ENCODE peak calls at places on chromosomes 7 and 10, in nine cellular contexts. U is AG04449; H is CD8-positive, alpha-beta T cell; F is T-cell; X is foreskin fibroblast; G is colonic mucosa; S is activated CD4-positive, alpha-beta T cell treated with anti-CD3 and anti-CD28 coated beads for 48 hours; J is HFFc6; L is NCI-H82. E is an unnamed sample.

GRCh38 chr10:8213735-8214134 is 159.2 kb downstream of the GATA3 start:
- DNase-seq in X (no peak), F (no peak), U (no peak), H (no peak), S (no peak), L (no peak), G (no peak), J (no peak), E (no peak)

GRCh38 chr7:36283711-36284130 is 105.9 kb upstream of the ANLN start:
- DNase-seq in L (no peak), J (no peak), U (no peak), S (no peak), F (no peak), G (no peak), H (no peak), X (peak; percentile 34), E (no peak)

GRCh38 chr7:116802144-116802747 is 60.1 kb upstream of the CAPZA2 start:
- DNase-seq in H (no peak), X (no peak), U (no peak), L (no peak), G (no peak), J (peak; percentile 69), F (no peak), S (no peak), E (no peak)

GRCh38 chr10:70917635-70918034 is 29.3 kb upstream of the PCBD1 start:
- DNase-seq in F (no peak), J (no peak), L (no peak), S (no peak), H (no peak), X (no peak), U (no peak), G (no peak), E (no peak)

GRCh38 chr10:128466831-128467371 is 340.7 kb upstream of the MKI67 start:
- DNase-seq in G (no peak), U (no peak), J (no peak), L (no peak), S (no peak), F (no peak), X (no peak), H (no peak), E (no peak)

GRCh38 chr10:119138341-119139306 is 26.9 kb downstream of the SFXN4 start:
- DNase-seq in G (no peak), H (no peak), F (no peak), X (no peak), S (no peak), U (peak; percentile 21), J (no peak), L (no peak), E (no peak)

GRCh38 chr10:116698364-116698763 is 44.0 kb downstream of the HSPA12A start:
- DNase-seq in G (no peak), L (no peak), J (no peak), H (no peak), X (no peak), U (no peak), F (no peak), S (no peak), E (no peak)

GRCh38 chr7:50159154-50159553 is 66.1 kb upstream of the ZPBP start:
- DNase-seq in L (no peak), G (no peak), S (no peak), X (no peak), J (no peak), F (no peak), U (no peak), H (no peak), E (no peak)

GRCh38 chr7:51029586-51030230 is 247.0 kb upstream of the GRB10 start:
- DNase-seq in S (no peak), F (no peak), U (peak; percentile 84), L (no peak), G (no peak), X (peak; percentile 83), J (peak; percentile 89), H (no peak), E (no peak)

GRCh38 chr7:157463245-157463644 is 126.4 kb downstream of the DNAJB6 start:
- DNase-seq in H (no peak), L (no peak), F (no peak), S (no peak), U (no peak), J (no peak), G (no peak), X (no peak), E (no peak)

GRCh38 chr7:110407706-110408105 is 683.2 kb upstream of the LRRN3 start:
- DNase-seq in G (no peak), U (no peak), F (no peak), J (no peak), X (peak; percentile 2), H (no peak), L (no peak), S (no peak), E (no peak)

E was measured in erythroblast.